ENCODE peak calls at places on chromosomes 13 and 19, in eight cellular contexts. A is ELF-1; L is CD8-positive, alpha-beta T cell; H is stimulated activated CD4-positive, alpha-beta T cell treated with anti-CD3 and anti-CD28 coated beads, Interleukin-15, amount 100 ng/mL, for 1 hour; P is NCI-H345; C is stimulated activated naive CD4-positive, alpha-beta T cell; G is GDM1; U is brain pericyte. K is an unnamed sample.

GRCh38 chr19:2051771-2052704 is 994 bp upstream of the MKNK2 start:
- DNase-seq in A (no peak), L (peak; percentile 39), H (no peak), P (no peak), C (peak; percentile 56), G (no peak), U (no peak), K (peak; percentile 30)

GRCh38 chr13:32720026-32720425 is 133.8 kb downstream of the PDS5B start:
- DNase-seq in A (no peak), L (no peak), H (no peak), P (no peak), C (no peak), G (no peak), U (no peak), K (no peak)

GRCh38 chr19:8334458-8335342 is 8.4 kb downstream of the KANK3 start:
- DNase-seq in A (peak; percentile 83), L (no peak), H (no peak), P (peak; percentile 77), C (no peak), G (no peak), U (no peak), K (peak; percentile 85)

GRCh38 chr19:56141416-56141992 is 417 bp downstream of the ZNF444 start:
- DNase-seq in A (no peak), L (peak; percentile 42), H (no peak), P (no peak), C (peak; percentile 62), G (no peak), U (no peak), K (no peak)

GRCh38 chr19:31715249-31715944 is 366.2 kb upstream of the TSHZ3 start:
- DNase-seq in A (no peak), L (no peak), H (no peak), P (no peak), C (no peak), G (no peak), U (no peak), K (no peak)

GRCh38 chr19:49338691-49339363 is 3.6 kb downstream of the CD37 start:
- DNase-seq in A (peak; percentile 95), L (no peak), H (no peak), P (peak; percentile 38), C (no peak), G (no peak), U (no peak), K (peak; percentile 98)

GRCh38 chr19:18349524-18350128 is 9.2 kb downstream of the PGPEP1 start:
- DNase-seq in A (peak; percentile 37), L (no peak), H (no peak), P (peak; percentile 8), C (no peak), G (no peak), U (no peak), K (no peak)

GRCh38 chr19:47305309-47305751 is 4.3 kb upstream of the C5AR1 start:
- DNase-seq in A (peak; percentile 83), L (peak; percentile 59), H (peak; percentile 44), P (peak; percentile 32), C (peak; percentile 42), G (peak; percentile 13), U (peak; percentile 51), K (peak; percentile 78)

GRCh38 chr13:20125129-20125782 is 35.6 kb downstream of the GJA3 start:
- DNase-seq in A (no peak), L (no peak), H (no peak), P (no peak), C (no peak), G (no peak), U (no peak), K (peak; percentile 3)

GRCh38 chr19:1237027-1237659 is 662 bp downstream of the CBARP start:
- DNase-seq in A (no peak), L (no peak), H (no peak), P (no peak), C (no peak), G (no peak), U (no peak), K (no peak)

GRCh38 chr13:59924256-59924655 is 239.5 kb downstream of the DIAPH3 start:
- DNase-seq in A (no peak), L (no peak), H (no peak), P (no peak), C (no peak), G (no peak), U (no peak), K (no peak)

GRCh38 chr13:55553736-55554135 is 1587.0 kb upstream of the PRR20A start:
- DNase-seq in A (no peak), L (no peak), H (no peak), P (peak; percentile 85), C (no peak), G (no peak), U (no peak), K (no peak)

GRCh38 chr13:45615501-45616101 is at the start of gene ERICH6B:
- DNase-seq in A (peak; percentile 81), L (no peak), H (no peak), P (peak; percentile 58), C (no peak), G (no peak), U (no peak), K (peak; percentile 86)

GRCh38 chr13:76991432-76991795 is 467 bp upstream of the CLN5 start:
- DNase-seq in A (no peak), L (peak; percentile 77), H (peak; percentile 37), P (peak; percentile 33), C (no peak), G (no peak), U (no peak), K (no peak)

GRCh38 chr13:94548382-94549240 is 47.3 kb downstream of the TGDS start:
- DNase-seq in A (no peak), L (peak; percentile 50), H (peak; percentile 27), P (peak; percentile 63), C (peak; percentile 62), G (peak; percentile 50), U (peak; percentile 6), K (peak; percentile 81)

GRCh38 chr19:46665072-46665471 is 4.1 kb upstream of the DACT3 start:
- DNase-seq in A (no peak), L (no peak), H (no peak), P (no peak), C (no peak), G (no peak), U (no peak), K (no peak)

GRCh38 chr19:41478875-41479756 is 36.2 kb downstream of the ERICH4 start:
- DNase-seq in A (no peak), L (no peak), H (no peak), P (no peak), C (no peak), G (no peak), U (no peak), K (no peak)

GRCh38 chr19:11373166-11373884 is 1.1 kb upstream of the SWSAP1 start:
- DNase-seq in A (peak; percentile 59), L (no peak), H (no peak), P (peak; percentile 63), C (no peak), G (no peak), U (no peak), K (peak; percentile 74)

GRCh38 chr19:10764340-10764894 is 46.5 kb downstream of the DNM2 start:
- DNase-seq in A (no peak), L (no peak), H (no peak), P (no peak), C (no peak), G (no peak), U (no peak), K (no peak)

GRCh38 chr19:10007811-10008211 is 2.5 kb downstream of the COL5A3 start:
- DNase-seq in A (peak; percentile 20), L (no peak), H (no peak), P (no peak), C (no peak), G (no peak), U (no peak), K (no peak)

GRCh38 chr13:99087954-99088491 is 110.2 kb upstream of the DOCK9 start:
- DNase-seq in A (no peak), L (peak; percentile 38), H (peak; percentile 12), P (peak; percentile 71), C (peak; percentile 60), G (no peak), U (no peak), K (peak; percentile 54)

GRCh38 chr19:56273563-56274117 is 1.1 kb downstream of the EDDM13 start:
- DNase-seq in A (no peak), L (no peak), H (no peak), P (no peak), C (no peak), G (no peak), U (no peak), K (no peak)

GRCh38 chr13:36758345-36758744 is 60.7 kb upstream of the RFXAP start:
- DNase-seq in A (no peak), L (no peak), H (no peak), P (peak; percentile 76), C (no peak), G (no peak), U (no peak), K (no peak)

GRCh38 chr13:21703846-21704245 is 33.0 kb downstream of the FGF9 start:
- DNase-seq in A (no peak), L (no peak), H (no peak), P (peak; percentile 32), C (no peak), G (no peak), U (no peak), K (no peak)

GRCh38 chr19:13156968-13157882 is 7.0 kb downstream of the IER2 start:
- DNase-seq in A (no peak), L (no peak), H (no peak), P (no peak), C (no peak), G (no peak), U (no peak), K (no peak)

GRCh38 chr19:3095375-3096191 is 1.4 kb downstream of the GNA11 start:
- DNase-seq in A (peak; percentile 85), L (peak; percentile 49), H (peak; percentile 42), P (no peak), C (peak; percentile 85), G (no peak), U (no peak), K (peak; percentile 94)